ENCODE peak calls at places on chromosomes 6 and 20, in nine cellular contexts. One of them, this sample, is unnamed.

GRCh38 chr20:44468044-44468782 is 7.5 kb upstream of the TTPAL start:
- DNase-seq in amniotic stem cell: no peak
- DNase-seq in iris pigment epithelial cell: no peak
- DNase-seq in activated naive CD8-positive, alpha-beta T cell treated with anti-CD3 and anti-CD28 coated beads, Interleukin-2, amount 50 U/mL, for 16 hours: no peak
- DNase-seq in NB4: no peak
- DNase-seq in Right ventricle myocardium superior: no peak
- DNase-seq in stomach: no peak
- DNase-seq in glomerular endothelial cell: no peak
- DNase-seq in fibroblast of mammary gland: no peak
- DNase-seq in this sample: no peak

GRCh38 chr6:26205625-26206574 is 118.7 kb downstream of the HFE start:
- DNase-seq in NB4: peak
- DNase-seq in amniotic stem cell: peak
- DNase-seq in Right ventricle myocardium superior: no peak
- DNase-seq in glomerular endothelial cell: no peak
- DNase-seq in stomach: no peak
- DNase-seq in activated naive CD8-positive, alpha-beta T cell treated with anti-CD3 and anti-CD28 coated beads, Interleukin-2, amount 50 U/mL, for 16 hours: no peak
- DNase-seq in iris pigment epithelial cell: peak
- DNase-seq in fibroblast of mammary gland: peak
- DNase-seq in this sample: peak

GRCh38 chr6:64012351-64013060 is 376.9 kb downstream of the PHF3 start:
- DNase-seq in amniotic stem cell: peak
- DNase-seq in NB4: peak
- DNase-seq in iris pigment epithelial cell: peak
- DNase-seq in fibroblast of mammary gland: peak
- DNase-seq in glomerular endothelial cell: peak
- DNase-seq in activated naive CD8-positive, alpha-beta T cell treated with anti-CD3 and anti-CD28 coated beads, Interleukin-2, amount 50 U/mL, for 16 hours: no peak
- DNase-seq in stomach: no peak
- DNase-seq in Right ventricle myocardium superior: no peak
- DNase-seq in this sample: peak

GRCh38 chr6:10395946-10396577 is 18.8 kb downstream of the TFAP2A start:
- DNase-seq in activated naive CD8-positive, alpha-beta T cell treated with anti-CD3 and anti-CD28 coated beads, Interleukin-2, amount 50 U/mL, for 16 hours: no peak
- DNase-seq in stomach: no peak
- DNase-seq in amniotic stem cell: no peak
- DNase-seq in NB4: no peak
- DNase-seq in fibroblast of mammary gland: no peak
- DNase-seq in iris pigment epithelial cell: no peak
- DNase-seq in Right ventricle myocardium superior: no peak
- DNase-seq in glomerular endothelial cell: no peak
- DNase-seq in this sample: no peak

GRCh38 chr6:111430605-111431378 is 52.2 kb downstream of the REV3L start:
- DNase-seq in NB4: no peak
- DNase-seq in stomach: no peak
- DNase-seq in glomerular endothelial cell: no peak
- DNase-seq in activated naive CD8-positive, alpha-beta T cell treated with anti-CD3 and anti-CD28 coated beads, Interleukin-2, amount 50 U/mL, for 16 hours: no peak
- DNase-seq in Right ventricle myocardium superior: no peak
- DNase-seq in iris pigment epithelial cell: no peak
- DNase-seq in fibroblast of mammary gland: no peak
- DNase-seq in amniotic stem cell: no peak
- DNase-seq in this sample: no peak

GRCh38 chr6:155530219-155530834 is 74.7 kb upstream of the NOX3 start:
- DNase-seq in amniotic stem cell: no peak
- DNase-seq in Right ventricle myocardium superior: no peak
- DNase-seq in activated naive CD8-positive, alpha-beta T cell treated with anti-CD3 and anti-CD28 coated beads, Interleukin-2, amount 50 U/mL, for 16 hours: no peak
- DNase-seq in fibroblast of mammary gland: peak
- DNase-seq in stomach: no peak
- DNase-seq in glomerular endothelial cell: no peak
- DNase-seq in iris pigment epithelial cell: peak
- DNase-seq in NB4: peak
- DNase-seq in this sample: peak

GRCh38 chr6:129923520-129923919 is 62.4 kb upstream of the TMEM244 start:
- DNase-seq in stomach: no peak
- DNase-seq in NB4: peak
- DNase-seq in iris pigment epithelial cell: peak
- DNase-seq in fibroblast of mammary gland: peak
- DNase-seq in amniotic stem cell: no peak
- DNase-seq in Right ventricle myocardium superior: no peak
- DNase-seq in glomerular endothelial cell: no peak
- DNase-seq in activated naive CD8-positive, alpha-beta T cell treated with anti-CD3 and anti-CD28 coated beads, Interleukin-2, amount 50 U/mL, for 16 hours: no peak
- DNase-seq in this sample: peak

GRCh38 chr6:14001329-14002012 is 76.7 kb downstream of the RNF182 start:
- DNase-seq in iris pigment epithelial cell: peak
- DNase-seq in amniotic stem cell: peak
- DNase-seq in fibroblast of mammary gland: peak
- DNase-seq in activated naive CD8-positive, alpha-beta T cell treated with anti-CD3 and anti-CD28 coated beads, Interleukin-2, amount 50 U/mL, for 16 hours: no peak
- DNase-seq in NB4: no peak
- DNase-seq in glomerular endothelial cell: no peak
- DNase-seq in Right ventricle myocardium superior: no peak
- DNase-seq in stomach: no peak
- DNase-seq in this sample: peak

GRCh38 chr20:62356948-62357667 is 10.0 kb downstream of the LAMA5 start:
- DNase-seq in fibroblast of mammary gland: peak
- DNase-seq in stomach: no peak
- DNase-seq in iris pigment epithelial cell: peak
- DNase-seq in glomerular endothelial cell: no peak
- DNase-seq in amniotic stem cell: no peak
- DNase-seq in NB4: no peak
- DNase-seq in Right ventricle myocardium superior: peak
- DNase-seq in activated naive CD8-positive, alpha-beta T cell treated with anti-CD3 and anti-CD28 coated beads, Interleukin-2, amount 50 U/mL, for 16 hours: no peak
- DNase-seq in this sample: peak

GRCh38 chr6:43274916-43275597 is 23.0 kb upstream of the SLC22A7 start:
- DNase-seq in stomach: peak
- DNase-seq in iris pigment epithelial cell: no peak
- DNase-seq in glomerular endothelial cell: no peak
- DNase-seq in activated naive CD8-positive, alpha-beta T cell treated with anti-CD3 and anti-CD28 coated beads, Interleukin-2, amount 50 U/mL, for 16 hours: no peak
- DNase-seq in NB4: no peak
- DNase-seq in amniotic stem cell: no peak
- DNase-seq in fibroblast of mammary gland: no peak
- DNase-seq in Right ventricle myocardium superior: no peak
- DNase-seq in this sample: no peak

GRCh38 chr6:144317736-144318135 is 32.6 kb downstream of the UTRN start:
- DNase-seq in stomach: no peak
- DNase-seq in activated naive CD8-positive, alpha-beta T cell treated with anti-CD3 and anti-CD28 coated beads, Interleukin-2, amount 50 U/mL, for 16 hours: no peak
- DNase-seq in iris pigment epithelial cell: peak
- DNase-seq in NB4: no peak
- DNase-seq in glomerular endothelial cell: no peak
- DNase-seq in Right ventricle myocardium superior: no peak
- DNase-seq in fibroblast of mammary gland: peak
- DNase-seq in amniotic stem cell: no peak
- DNase-seq in this sample: peak

GRCh38 chr6:94511502-94512088 is 1065.7 kb upstream of the MANEA start:
- DNase-seq in stomach: no peak
- DNase-seq in iris pigment epithelial cell: no peak
- DNase-seq in NB4: no peak
- DNase-seq in glomerular endothelial cell: no peak
- DNase-seq in fibroblast of mammary gland: no peak
- DNase-seq in amniotic stem cell: no peak
- DNase-seq in activated naive CD8-positive, alpha-beta T cell treated with anti-CD3 and anti-CD28 coated beads, Interleukin-2, amount 50 U/mL, for 16 hours: no peak
- DNase-seq in Right ventricle myocardium superior: no peak
- DNase-seq in this sample: no peak

GRCh38 chr6:49676671-49677281 is 36.6 kb downstream of the CRISP2 start:
- DNase-seq in fibroblast of mammary gland: peak
- DNase-seq in NB4: no peak
- DNase-seq in glomerular endothelial cell: peak
- DNase-seq in stomach: no peak
- DNase-seq in Right ventricle myocardium superior: no peak
- DNase-seq in iris pigment epithelial cell: peak
- DNase-seq in activated naive CD8-positive, alpha-beta T cell treated with anti-CD3 and anti-CD28 coated beads, Interleukin-2, amount 50 U/mL, for 16 hours: no peak
- DNase-seq in amniotic stem cell: no peak
- DNase-seq in this sample: peak

GRCh38 chr6:112485813-112486212 is 138.7 kb downstream of the RFPL4B start:
- DNase-seq in NB4: no peak
- DNase-seq in Right ventricle myocardium superior: no peak
- DNase-seq in glomerular endothelial cell: no peak
- DNase-seq in amniotic stem cell: no peak
- DNase-seq in stomach: no peak
- DNase-seq in activated naive CD8-positive, alpha-beta T cell treated with anti-CD3 and anti-CD28 coated beads, Interleukin-2, amount 50 U/mL, for 16 hours: no peak
- DNase-seq in fibroblast of mammary gland: peak
- DNase-seq in iris pigment epithelial cell: no peak
- DNase-seq in this sample: no peak

GRCh38 chr6:14818422-14818884 is 427.4 kb upstream of the JARID2 start:
- DNase-seq in iris pigment epithelial cell: no peak
- DNase-seq in NB4: peak
- DNase-seq in stomach: peak
- DNase-seq in amniotic stem cell: no peak
- DNase-seq in fibroblast of mammary gland: peak
- DNase-seq in Right ventricle myocardium superior: peak
- DNase-seq in glomerular endothelial cell: no peak
- DNase-seq in activated naive CD8-positive, alpha-beta T cell treated with anti-CD3 and anti-CD28 coated beads, Interleukin-2, amount 50 U/mL, for 16 hours: no peak
- DNase-seq in this sample: no peak

GRCh38 chr6:166473886-166474596 is 91.3 kb upstream of the MPC1 start:
- DNase-seq in iris pigment epithelial cell: no peak
- DNase-seq in Right ventricle myocardium superior: no peak
- DNase-seq in glomerular endothelial cell: no peak
- DNase-seq in activated naive CD8-positive, alpha-beta T cell treated with anti-CD3 and anti-CD28 coated beads, Interleukin-2, amount 50 U/mL, for 16 hours: no peak
- DNase-seq in NB4: no peak
- DNase-seq in stomach: no peak
- DNase-seq in amniotic stem cell: no peak
- DNase-seq in fibroblast of mammary gland: no peak
- DNase-seq in this sample: no peak

GRCh38 chr6:109306733-109307132 is 75.5 kb downstream of the CD164 start:
- DNase-seq in stomach: no peak
- DNase-seq in Right ventricle myocardium superior: no peak
- DNase-seq in glomerular endothelial cell: no peak
- DNase-seq in NB4: no peak
- DNase-seq in amniotic stem cell: no peak
- DNase-seq in activated naive CD8-positive, alpha-beta T cell treated with anti-CD3 and anti-CD28 coated beads, Interleukin-2, amount 50 U/mL, for 16 hours: no peak
- DNase-seq in iris pigment epithelial cell: peak
- DNase-seq in fibroblast of mammary gland: peak
- DNase-seq in this sample: no peak

GRCh38 chr20:2820084-2820895 is 4.1 kb downstream of the TMEM239 start:
- DNase-seq in glomerular endothelial cell: no peak
- DNase-seq in activated naive CD8-positive, alpha-beta T cell treated with anti-CD3 and anti-CD28 coated beads, Interleukin-2, amount 50 U/mL, for 16 hours: no peak
- DNase-seq in iris pigment epithelial cell: peak
- DNase-seq in NB4: no peak
- DNase-seq in Right ventricle myocardium superior: no peak
- DNase-seq in stomach: no peak
- DNase-seq in fibroblast of mammary gland: peak
- DNase-seq in amniotic stem cell: no peak
- DNase-seq in this sample: peak

GRCh38 chr6:1865585-1865984 is 255.9 kb downstream of the FOXC1 start:
- DNase-seq in iris pigment epithelial cell: no peak
- DNase-seq in NB4: no peak
- DNase-seq in stomach: no peak
- DNase-seq in fibroblast of mammary gland: no peak
- DNase-seq in glomerular endothelial cell: no peak
- DNase-seq in Right ventricle myocardium superior: no peak
- DNase-seq in amniotic stem cell: no peak
- DNase-seq in activated naive CD8-positive, alpha-beta T cell treated with anti-CD3 and anti-CD28 coated beads, Interleukin-2, amount 50 U/mL, for 16 hours: no peak
- DNase-seq in this sample: no peak

GRCh38 chr6:17505767-17506280 is 94.3 kb upstream of the FAM8A1 start:
- DNase-seq in fibroblast of mammary gland: peak
- DNase-seq in Right ventricle myocardium superior: no peak
- DNase-seq in iris pigment epithelial cell: peak
- DNase-seq in amniotic stem cell: peak
- DNase-seq in NB4: no peak
- DNase-seq in stomach: no peak
- DNase-seq in activated naive CD8-positive, alpha-beta T cell treated with anti-CD3 and anti-CD28 coated beads, Interleukin-2, amount 50 U/mL, for 16 hours: no peak
- DNase-seq in glomerular endothelial cell: no peak
- DNase-seq in this sample: peak

GRCh38 chr20:64186071-64186598 is 21.9 kb downstream of the MYT1 start:
- DNase-seq in Right ventricle myocardium superior: peak
- DNase-seq in stomach: no peak
- DNase-seq in iris pigment epithelial cell: no peak
- DNase-seq in fibroblast of mammary gland: no peak
- DNase-seq in NB4: no peak
- DNase-seq in glomerular endothelial cell: no peak
- DNase-seq in activated naive CD8-positive, alpha-beta T cell treated with anti-CD3 and anti-CD28 coated beads, Interleukin-2, amount 50 U/mL, for 16 hours: no peak
- DNase-seq in amniotic stem cell: no peak
- DNase-seq in this sample: no peak

GRCh38 chr6:69487688-69488087 is 309.1 kb downstream of the LMBRD1 start:
- DNase-seq in activated naive CD8-positive, alpha-beta T cell treated with anti-CD3 and anti-CD28 coated beads, Interleukin-2, amount 50 U/mL, for 16 hours: no peak
- DNase-seq in Right ventricle myocardium superior: no peak
- DNase-seq in iris pigment epithelial cell: peak
- DNase-seq in amniotic stem cell: no peak
- DNase-seq in fibroblast of mammary gland: no peak
- DNase-seq in NB4: peak
- DNase-seq in glomerular endothelial cell: no peak
- DNase-seq in stomach: no peak
- DNase-seq in this sample: no peak

GRCh38 chr20:16732506-16733152 is 2.8 kb downstream of the SNRPB2 start:
- DNase-seq in fibroblast of mammary gland: peak
- DNase-seq in stomach: no peak
- DNase-seq in iris pigment epithelial cell: peak
- DNase-seq in glomerular endothelial cell: no peak
- DNase-seq in Right ventricle myocardium superior: no peak
- DNase-seq in amniotic stem cell: no peak
- DNase-seq in NB4: peak
- DNase-seq in activated naive CD8-positive, alpha-beta T cell treated with anti-CD3 and anti-CD28 coated beads, Interleukin-2, amount 50 U/mL, for 16 hours: no peak
- DNase-seq in this sample: no peak

GRCh38 chr6:41589223-41589622 is 43.0 kb downstream of the FOXP4 start:
- DNase-seq in fibroblast of mammary gland: no peak
- DNase-seq in stomach: no peak
- DNase-seq in iris pigment epithelial cell: no peak
- DNase-seq in NB4: no peak
- DNase-seq in glomerular endothelial cell: no peak
- DNase-seq in Right ventricle myocardium superior: no peak
- DNase-seq in activated naive CD8-positive, alpha-beta T cell treated with anti-CD3 and anti-CD28 coated beads, Interleukin-2, amount 50 U/mL, for 16 hours: no peak
- DNase-seq in amniotic stem cell: no peak
- DNase-seq in this sample: no peak